ENCODE peak calls at places on chromosomes 12 and 14, in nine cellular contexts. C, A, V, Y, M, F, D, L and P are unnamed samples.

GRCh38 chr14:64951291-64951690 is 8.7 kb upstream of the GPX2 start:
- DNase-seq in F (no peak), A (no peak), L (no peak), Y (no peak), C (no peak), M (no peak), D (no peak), V (no peak), P (no peak)

GRCh38 chr14:59283380-59283779 is 94.9 kb downstream of the DAAM1 start:
- DNase-seq in Y (no peak), L (no peak), F (no peak), V (no peak), A (no peak), D (peak), C (no peak), M (no peak), P (peak)

GRCh38 chr12:45273717-45274271 is 57.9 kb downstream of the ANO6 start:
- DNase-seq in A (no peak), F (peak), Y (peak), L (no peak), D (peak), M (peak), V (no peak), C (no peak), P (peak)

GRCh38 chr12:73321319-73321718 is 1049.1 kb downstream of the TRHDE start:
- DNase-seq in M (no peak), C (no peak), D (no peak), F (no peak), A (no peak), V (no peak), Y (no peak), L (no peak), P (no peak)

GRCh38 chr12:50887191-50887590 is 44.5 kb downstream of the TMPRSS12 start:
- DNase-seq in Y (no peak), F (no peak), V (no peak), C (no peak), L (no peak), M (no peak), D (no peak), A (no peak), P (no peak)

GRCh38 chr12:111596985-111597730 is 2.0 kb downstream of the ATXN2 start:
- DNase-seq in L (no peak), Y (peak), C (no peak), V (peak), M (peak), D (peak), A (peak), F (no peak), P (peak)

GRCh38 chr14:106044949-106045596 is 518.7 kb downstream of the TMEM121 start:
- DNase-seq in L (no peak), A (no peak), V (peak), C (peak), Y (peak), F (no peak), M (no peak), D (peak), P (no peak)

GRCh38 chr12:49698619-49699545 is 8.3 kb downstream of the FMNL3 start:
- DNase-seq in D (peak), L (no peak), M (no peak), F (no peak), V (peak), Y (no peak), A (no peak), C (no peak), P (peak)

GRCh38 chr12:10715491-10715890 is 7.6 kb downstream of the YBX3 start:
- DNase-seq in Y (no peak), F (no peak), C (no peak), L (no peak), A (no peak), M (no peak), V (no peak), D (no peak), P (no peak)

GRCh38 chr12:52353766-52354165 is 13.5 kb downstream of the KRT85 start:
- DNase-seq in Y (no peak), V (no peak), F (no peak), D (no peak), M (no peak), L (no peak), C (no peak), A (no peak), P (no peak)

GRCh38 chr12:32274665-32275064 is 124.7 kb upstream of the FGD4 start:
- DNase-seq in F (no peak), Y (no peak), M (no peak), L (no peak), C (no peak), A (no peak), D (no peak), V (no peak), P (no peak)

GRCh38 chr12:107600596-107601144 is 84.9 kb upstream of the PWP1 start:
- DNase-seq in M (no peak), Y (no peak), F (no peak), V (no peak), D (peak), C (no peak), A (no peak), L (no peak), P (no peak)

GRCh38 chr14:68541128-68541896 is 251.6 kb downstream of the ZFP36L1 start:
- DNase-seq in L (no peak), A (no peak), Y (no peak), D (no peak), C (no peak), M (no peak), F (no peak), V (no peak), P (no peak)

GRCh38 chr14:75303415-75303814 is 24.8 kb downstream of the FOS start:
- DNase-seq in V (peak), D (peak), C (no peak), F (no peak), L (no peak), M (peak), A (peak), Y (peak), P (no peak)

GRCh38 chr14:81534510-81535074 is 939 bp upstream of the SEL1L start:
- DNase-seq in Y (no peak), A (no peak), M (no peak), V (no peak), C (no peak), F (no peak), L (no peak), D (no peak), P (no peak)

GRCh38 chr12:24560867-24561266 is 388.0 kb downstream of the BCAT1 start:
- DNase-seq in L (no peak), F (no peak), M (no peak), D (no peak), A (no peak), C (no peak), V (no peak), Y (no peak), P (no peak)

GRCh38 chr14:104106471-104106991 is 21.0 kb downstream of the ASPG start:
- DNase-seq in L (no peak), V (no peak), C (no peak), M (no peak), Y (no peak), A (no peak), F (no peak), D (no peak), P (no peak)

GRCh38 chr12:114821571-114821970 is 137.6 kb upstream of the TBX3 start:
- DNase-seq in M (no peak), D (peak), A (no peak), F (no peak), V (no peak), L (no peak), C (no peak), Y (no peak), P (no peak)

GRCh38 chr12:67716817-67717216 is 68.3 kb downstream of the DYRK2 start:
- DNase-seq in D (peak), L (no peak), F (no peak), C (no peak), A (no peak), M (no peak), V (no peak), Y (no peak), P (no peak)

GRCh38 chr12:120944645-120945217 is 33.6 kb upstream of the HNF1A start:
- DNase-seq in V (peak), D (peak), C (peak), F (peak), Y (peak), A (no peak), L (no peak), M (peak), P (peak)

GRCh38 chr14:67505254-67505653 is 16.7 kb upstream of the TMEM229B start:
- DNase-seq in C (no peak), V (no peak), F (no peak), M (no peak), D (no peak), Y (no peak), A (no peak), L (no peak), P (no peak)

GRCh38 chr12:75443709-75444108 is 36.8 kb upstream of the GLIPR1 start:
- DNase-seq in D (no peak), M (no peak), C (no peak), V (no peak), L (no peak), F (no peak), A (no peak), Y (no peak), P (no peak)

GRCh38 chr14:54173782-54174181 is 217.2 kb upstream of the BMP4 start:
- DNase-seq in D (peak), C (no peak), L (no peak), A (no peak), F (no peak), M (no peak), V (no peak), Y (no peak), P (no peak)

GRCh38 chr12:77788231-77789168 is 42.2 kb upstream of the NAV3 start:
- DNase-seq in F (no peak), V (no peak), M (no peak), L (no peak), D (no peak), C (no peak), Y (no peak), A (no peak), P (no peak)

GRCh38 chr12:121397521-121397920 is 2.4 kb upstream of the RNF34 start:
- DNase-seq in M (no peak), C (no peak), V (no peak), Y (no peak), D (no peak), L (no peak), A (no peak), F (no peak), P (no peak)

GRCh38 chr12:105272814-105273416 is 36.9 kb upstream of the APPL2 start:
- DNase-seq in D (no peak), A (no peak), C (no peak), V (no peak), F (no peak), L (no peak), Y (no peak), M (peak), P (peak)

GRCh38 chr14:66009104-66009503 is 477.1 kb upstream of the CCDC196 start:
- DNase-seq in C (no peak), F (no peak), A (no peak), M (peak), D (peak), V (no peak), Y (no peak), L (no peak), P (peak)

GRCh38 chr14:95533391-95533821 is 1.4 kb upstream of the GLRX5 start:
- DNase-seq in L (no peak), A (no peak), Y (no peak), F (no peak), M (no peak), V (peak), C (no peak), D (peak), P (no peak)

GRCh38 chr14:69715725-69716482 is 51.0 kb upstream of the SRSF5 start:
- DNase-seq in C (no peak), Y (peak), V (no peak), A (no peak), F (peak), M (peak), D (peak), L (no peak), P (peak)

GRCh38 chr12:51820721-51821422 is 27.6 kb downstream of the FIGNL2 start:
- DNase-seq in A (peak), D (peak), C (peak), Y (no peak), L (no peak), M (peak), F (peak), V (peak), P (no peak)

GRCh38 chr12:132423251-132424117 is 66.5 kb upstream of the FBRSL1 start:
- DNase-seq in C (no peak), M (peak), F (no peak), V (no peak), D (no peak), Y (no peak), A (no peak), L (no peak), P (no peak)

GRCh38 chr12:95126076-95126475 is 52.7 kb upstream of the NR2C1 start:
- DNase-seq in L (no peak), V (no peak), C (no peak), A (no peak), D (no peak), M (no peak), F (no peak), Y (no peak), P (no peak)

GRCh38 chr12:119258149-119258548 is 76.4 kb upstream of the CCDC60 start:
- DNase-seq in L (no peak), A (no peak), D (no peak), V (no peak), F (no peak), C (no peak), Y (no peak), M (no peak), P (no peak)

GRCh38 chr14:56666716-56667115 is 87.1 kb downstream of the TMEM260 start:
- DNase-seq in C (no peak), V (no peak), M (peak), Y (no peak), F (no peak), A (no peak), L (no peak), D (peak), P (peak)